ENCODE peak calls at places on chromosomes 7 and 10, in eight cellular contexts. One of them, this sample, is unnamed.

GRCh38 chr10:132984801-132985545 is 42.6 kb upstream of the CFAP46 start:
- DNase-seq in Caki2: no peak
- DNase-seq in RKO: no peak
- DNase-seq in AG04449: no peak
- DNase-seq in KG1: no peak
- DNase-seq in NCI-H1092: no peak
- DNase-seq in activated naive CD4-positive, alpha-beta T cell treated with Interleukin-2 at 50 U/mL for 16 hours: no peak
- DNase-seq in RWPE1: no peak
- DNase-seq in this sample: no peak

GRCh38 chr7:158867214-158867984 is 11.0 kb downstream of the DYNC2I1 start:
- DNase-seq in Caki2: no peak
- DNase-seq in RKO: no peak
- DNase-seq in AG04449: no peak
- DNase-seq in KG1: no peak
- DNase-seq in NCI-H1092: no peak
- DNase-seq in activated naive CD4-positive, alpha-beta T cell treated with Interleukin-2 at 50 U/mL for 16 hours: no peak
- DNase-seq in RWPE1: no peak
- DNase-seq in this sample: no peak

GRCh38 chr7:23680417-23681405 is 712 bp downstream of the FAM221A start:
- DNase-seq in Caki2: no peak
- DNase-seq in RKO: peak
- DNase-seq in AG04449: no peak
- DNase-seq in KG1: no peak
- DNase-seq in NCI-H1092: peak
- DNase-seq in activated naive CD4-positive, alpha-beta T cell treated with Interleukin-2 at 50 U/mL for 16 hours: peak
- DNase-seq in RWPE1: peak
- DNase-seq in this sample: no peak

GRCh38 chr7:26451997-26452396 is 160.3 kb downstream of the SNX10 start:
- DNase-seq in Caki2: peak
- DNase-seq in RKO: no peak
- DNase-seq in AG04449: no peak
- DNase-seq in KG1: no peak
- DNase-seq in NCI-H1092: no peak
- DNase-seq in activated naive CD4-positive, alpha-beta T cell treated with Interleukin-2 at 50 U/mL for 16 hours: no peak
- DNase-seq in RWPE1: no peak
- DNase-seq in this sample: no peak

GRCh38 chr10:88974012-88974411 is 16.6 kb upstream of the FAS start:
- DNase-seq in Caki2: no peak
- DNase-seq in RKO: no peak
- DNase-seq in AG04449: no peak
- DNase-seq in KG1: no peak
- DNase-seq in NCI-H1092: no peak
- DNase-seq in activated naive CD4-positive, alpha-beta T cell treated with Interleukin-2 at 50 U/mL for 16 hours: no peak
- DNase-seq in RWPE1: no peak
- DNase-seq in this sample: no peak

GRCh38 chr10:78617633-78618032 is 451.1 kb upstream of the ZMIZ1 start:
- DNase-seq in Caki2: no peak
- DNase-seq in RKO: no peak
- DNase-seq in AG04449: no peak
- DNase-seq in KG1: no peak
- DNase-seq in NCI-H1092: no peak
- DNase-seq in activated naive CD4-positive, alpha-beta T cell treated with Interleukin-2 at 50 U/mL for 16 hours: no peak
- DNase-seq in RWPE1: no peak
- DNase-seq in this sample: no peak

GRCh38 chr10:122151121-122151694 is 119.9 kb upstream of the BTBD16 start:
- DNase-seq in Caki2: no peak
- DNase-seq in RKO: no peak
- DNase-seq in AG04449: no peak
- DNase-seq in KG1: no peak
- DNase-seq in NCI-H1092: no peak
- DNase-seq in activated naive CD4-positive, alpha-beta T cell treated with Interleukin-2 at 50 U/mL for 16 hours: no peak
- DNase-seq in RWPE1: no peak
- DNase-seq in this sample: no peak

GRCh38 chr7:110607050-110607862 is 483.7 kb upstream of the LRRN3 start:
- DNase-seq in Caki2: no peak
- DNase-seq in RKO: no peak
- DNase-seq in AG04449: no peak
- DNase-seq in KG1: no peak
- DNase-seq in NCI-H1092: no peak
- DNase-seq in activated naive CD4-positive, alpha-beta T cell treated with Interleukin-2 at 50 U/mL for 16 hours: no peak
- DNase-seq in RWPE1: no peak
- DNase-seq in this sample: no peak

GRCh38 chr7:22572937-22573336 is 72.9 kb upstream of the STEAP1B start:
- DNase-seq in Caki2: peak
- DNase-seq in RKO: no peak
- DNase-seq in AG04449: peak
- DNase-seq in KG1: no peak
- DNase-seq in NCI-H1092: no peak
- DNase-seq in activated naive CD4-positive, alpha-beta T cell treated with Interleukin-2 at 50 U/mL for 16 hours: no peak
- DNase-seq in RWPE1: peak
- DNase-seq in this sample: peak

GRCh38 chr10:80154978-80155695 is 22.6 kb downstream of the PLAC9 start:
- DNase-seq in Caki2: no peak
- DNase-seq in RKO: no peak
- DNase-seq in AG04449: peak
- DNase-seq in KG1: no peak
- DNase-seq in NCI-H1092: no peak
- DNase-seq in activated naive CD4-positive, alpha-beta T cell treated with Interleukin-2 at 50 U/mL for 16 hours: no peak
- DNase-seq in RWPE1: peak
- DNase-seq in this sample: peak

GRCh38 chr7:149547126-149547525 is 49.5 kb upstream of the ZNF746 start:
- DNase-seq in Caki2: no peak
- DNase-seq in RKO: no peak
- DNase-seq in AG04449: no peak
- DNase-seq in KG1: no peak
- DNase-seq in NCI-H1092: no peak
- DNase-seq in activated naive CD4-positive, alpha-beta T cell treated with Interleukin-2 at 50 U/mL for 16 hours: no peak
- DNase-seq in RWPE1: no peak
- DNase-seq in this sample: no peak

GRCh38 chr10:96548589-96548988 is 34.9 kb upstream of the TLL2 start:
- DNase-seq in Caki2: no peak
- DNase-seq in RKO: no peak
- DNase-seq in AG04449: no peak
- DNase-seq in KG1: no peak
- DNase-seq in NCI-H1092: no peak
- DNase-seq in activated naive CD4-positive, alpha-beta T cell treated with Interleukin-2 at 50 U/mL for 16 hours: no peak
- DNase-seq in RWPE1: no peak
- DNase-seq in this sample: no peak

GRCh38 chr7:24793982-24794648 is 36.9 kb upstream of the GSDME start:
- DNase-seq in Caki2: no peak
- DNase-seq in RKO: no peak
- DNase-seq in AG04449: no peak
- DNase-seq in KG1: no peak
- DNase-seq in NCI-H1092: no peak
- DNase-seq in activated naive CD4-positive, alpha-beta T cell treated with Interleukin-2 at 50 U/mL for 16 hours: no peak
- DNase-seq in RWPE1: no peak
- DNase-seq in this sample: no peak

GRCh38 chr10:76456190-76456589 is 1024.8 kb downstream of the LRMDA start:
- DNase-seq in Caki2: no peak
- DNase-seq in RKO: peak
- DNase-seq in AG04449: no peak
- DNase-seq in KG1: no peak
- DNase-seq in NCI-H1092: no peak
- DNase-seq in activated naive CD4-positive, alpha-beta T cell treated with Interleukin-2 at 50 U/mL for 16 hours: no peak
- DNase-seq in RWPE1: no peak
- DNase-seq in this sample: no peak

GRCh38 chr10:34343764-34344163 is 471.3 kb downstream of the PARD3 start:
- DNase-seq in Caki2: no peak
- DNase-seq in RKO: no peak
- DNase-seq in AG04449: no peak
- DNase-seq in KG1: no peak
- DNase-seq in NCI-H1092: no peak
- DNase-seq in activated naive CD4-positive, alpha-beta T cell treated with Interleukin-2 at 50 U/mL for 16 hours: no peak
- DNase-seq in RWPE1: no peak
- DNase-seq in this sample: no peak

GRCh38 chr10:128934492-128934891 is 532.5 kb upstream of the MGMT start:
- DNase-seq in Caki2: no peak
- DNase-seq in RKO: no peak
- DNase-seq in AG04449: no peak
- DNase-seq in KG1: no peak
- DNase-seq in NCI-H1092: no peak
- DNase-seq in activated naive CD4-positive, alpha-beta T cell treated with Interleukin-2 at 50 U/mL for 16 hours: no peak
- DNase-seq in RWPE1: no peak
- DNase-seq in this sample: no peak

GRCh38 chr10:5775705-5776104 is 37.5 kb downstream of the GDI2 start:
- DNase-seq in Caki2: no peak
- DNase-seq in RKO: no peak
- DNase-seq in AG04449: no peak
- DNase-seq in KG1: no peak
- DNase-seq in NCI-H1092: no peak
- DNase-seq in activated naive CD4-positive, alpha-beta T cell treated with Interleukin-2 at 50 U/mL for 16 hours: peak
- DNase-seq in RWPE1: no peak
- DNase-seq in this sample: no peak

GRCh38 chr7:159033956-159034938 is 110.4 kb downstream of the VIPR2 start:
- DNase-seq in Caki2: no peak
- DNase-seq in RKO: no peak
- DNase-seq in AG04449: no peak
- DNase-seq in KG1: no peak
- DNase-seq in NCI-H1092: no peak
- DNase-seq in activated naive CD4-positive, alpha-beta T cell treated with Interleukin-2 at 50 U/mL for 16 hours: no peak
- DNase-seq in RWPE1: no peak
- DNase-seq in this sample: no peak

GRCh38 chr7:50342616-50343114 is 38.1 kb downstream of the IKZF1 start:
- DNase-seq in Caki2: no peak
- DNase-seq in RKO: no peak
- DNase-seq in AG04449: no peak
- DNase-seq in KG1: no peak
- DNase-seq in NCI-H1092: no peak
- DNase-seq in activated naive CD4-positive, alpha-beta T cell treated with Interleukin-2 at 50 U/mL for 16 hours: peak
- DNase-seq in RWPE1: no peak
- DNase-seq in this sample: no peak

GRCh38 chr7:46791180-46791579 is 790.7 kb downstream of the TNS3 start:
- DNase-seq in Caki2: no peak
- DNase-seq in RKO: no peak
- DNase-seq in AG04449: no peak
- DNase-seq in KG1: no peak
- DNase-seq in NCI-H1092: no peak
- DNase-seq in activated naive CD4-positive, alpha-beta T cell treated with Interleukin-2 at 50 U/mL for 16 hours: no peak
- DNase-seq in RWPE1: no peak
- DNase-seq in this sample: no peak

GRCh38 chr10:6083523-6084475 is 5.0 kb upstream of the RBM17 start:
- DNase-seq in Caki2: no peak
- DNase-seq in RKO: no peak
- DNase-seq in AG04449: no peak
- DNase-seq in KG1: no peak
- DNase-seq in NCI-H1092: no peak
- DNase-seq in activated naive CD4-positive, alpha-beta T cell treated with Interleukin-2 at 50 U/mL for 16 hours: peak
- DNase-seq in RWPE1: no peak
- DNase-seq in this sample: no peak

GRCh38 chr10:70672993-70673928 is 955 bp downstream of the ADAMTS14 start:
- DNase-seq in Caki2: no peak
- DNase-seq in RKO: no peak
- DNase-seq in AG04449: peak
- DNase-seq in KG1: no peak
- DNase-seq in NCI-H1092: no peak
- DNase-seq in activated naive CD4-positive, alpha-beta T cell treated with Interleukin-2 at 50 U/mL for 16 hours: no peak
- DNase-seq in RWPE1: peak
- DNase-seq in this sample: peak

GRCh38 chr7:152761116-152761748 is 1.7 kb downstream of the ACTR3B start:
- DNase-seq in Caki2: peak
- DNase-seq in RKO: peak
- DNase-seq in AG04449: no peak
- DNase-seq in KG1: no peak
- DNase-seq in NCI-H1092: no peak
- DNase-seq in activated naive CD4-positive, alpha-beta T cell treated with Interleukin-2 at 50 U/mL for 16 hours: no peak
- DNase-seq in RWPE1: no peak
- DNase-seq in this sample: no peak

GRCh38 chr7:139687206-139687954 is 90.4 kb downstream of the HIPK2 start:
- DNase-seq in Caki2: no peak
- DNase-seq in RKO: no peak
- DNase-seq in AG04449: no peak
- DNase-seq in KG1: no peak
- DNase-seq in NCI-H1092: no peak
- DNase-seq in activated naive CD4-positive, alpha-beta T cell treated with Interleukin-2 at 50 U/mL for 16 hours: no peak
- DNase-seq in RWPE1: no peak
- DNase-seq in this sample: peak

GRCh38 chr10:93319855-93320254 is 162.3 kb downstream of the MYOF start:
- DNase-seq in Caki2: no peak
- DNase-seq in RKO: no peak
- DNase-seq in AG04449: no peak
- DNase-seq in KG1: no peak
- DNase-seq in NCI-H1092: peak
- DNase-seq in activated naive CD4-positive, alpha-beta T cell treated with Interleukin-2 at 50 U/mL for 16 hours: no peak
- DNase-seq in RWPE1: no peak
- DNase-seq in this sample: no peak

GRCh38 chr10:78600121-78600665 is 468.6 kb upstream of the ZMIZ1 start:
- DNase-seq in Caki2: no peak
- DNase-seq in RKO: no peak
- DNase-seq in AG04449: no peak
- DNase-seq in KG1: no peak
- DNase-seq in NCI-H1092: no peak
- DNase-seq in activated naive CD4-positive, alpha-beta T cell treated with Interleukin-2 at 50 U/mL for 16 hours: no peak
- DNase-seq in RWPE1: no peak
- DNase-seq in this sample: no peak

GRCh38 chr10:80468002-80468401 is 13.9 kb downstream of the TSPAN14 start:
- DNase-seq in Caki2: no peak
- DNase-seq in RKO: no peak
- DNase-seq in AG04449: no peak
- DNase-seq in KG1: no peak
- DNase-seq in NCI-H1092: no peak
- DNase-seq in activated naive CD4-positive, alpha-beta T cell treated with Interleukin-2 at 50 U/mL for 16 hours: peak
- DNase-seq in RWPE1: no peak
- DNase-seq in this sample: no peak

GRCh38 chr7:2474813-2475677 is 1.2 kb downstream of the GRIFIN start:
- DNase-seq in Caki2: no peak
- DNase-seq in RKO: no peak
- DNase-seq in AG04449: no peak
- DNase-seq in KG1: no peak
- DNase-seq in NCI-H1092: no peak
- DNase-seq in activated naive CD4-positive, alpha-beta T cell treated with Interleukin-2 at 50 U/mL for 16 hours: no peak
- DNase-seq in RWPE1: no peak
- DNase-seq in this sample: peak

GRCh38 chr7:79298145-79298760 is 155.2 kb downstream of the MAGI2 start:
- DNase-seq in Caki2: no peak
- DNase-seq in RKO: peak
- DNase-seq in AG04449: no peak
- DNase-seq in KG1: no peak
- DNase-seq in NCI-H1092: peak
- DNase-seq in activated naive CD4-positive, alpha-beta T cell treated with Interleukin-2 at 50 U/mL for 16 hours: no peak
- DNase-seq in RWPE1: no peak
- DNase-seq in this sample: peak

GRCh38 chr10:114278140-114278883 is 39.3 kb downstream of the VWA2 start:
- DNase-seq in Caki2: no peak
- DNase-seq in RKO: no peak
- DNase-seq in AG04449: no peak
- DNase-seq in KG1: no peak
- DNase-seq in NCI-H1092: no peak
- DNase-seq in activated naive CD4-positive, alpha-beta T cell treated with Interleukin-2 at 50 U/mL for 16 hours: no peak
- DNase-seq in RWPE1: no peak
- DNase-seq in this sample: no peak

GRCh38 chr7:23106491-23106800 is 861 bp downstream of the KLHL7 start:
- DNase-seq in Caki2: no peak
- DNase-seq in RKO: no peak
- DNase-seq in AG04449: no peak
- DNase-seq in KG1: no peak
- DNase-seq in NCI-H1092: peak
- DNase-seq in activated naive CD4-positive, alpha-beta T cell treated with Interleukin-2 at 50 U/mL for 16 hours: no peak
- DNase-seq in RWPE1: peak
- DNase-seq in this sample: no peak

GRCh38 chr10:12081879-12082560 is 13.3 kb downstream of the DHTKD1 start:
- DNase-seq in Caki2: peak
- DNase-seq in RKO: peak
- DNase-seq in AG04449: no peak
- DNase-seq in KG1: no peak
- DNase-seq in NCI-H1092: no peak
- DNase-seq in activated naive CD4-positive, alpha-beta T cell treated with Interleukin-2 at 50 U/mL for 16 hours: no peak
- DNase-seq in RWPE1: peak
- DNase-seq in this sample: no peak

GRCh38 chr10:62462456-62462855 is 88.3 kb downstream of the ZNF365 start:
- DNase-seq in Caki2: no peak
- DNase-seq in RKO: no peak
- DNase-seq in AG04449: no peak
- DNase-seq in KG1: no peak
- DNase-seq in NCI-H1092: no peak
- DNase-seq in activated naive CD4-positive, alpha-beta T cell treated with Interleukin-2 at 50 U/mL for 16 hours: no peak
- DNase-seq in RWPE1: no peak
- DNase-seq in this sample: no peak

GRCh38 chr10:13414855-13415254 is 66.8 kb upstream of the SEPHS1 start:
- DNase-seq in Caki2: no peak
- DNase-seq in RKO: peak
- DNase-seq in AG04449: no peak
- DNase-seq in KG1: no peak
- DNase-seq in NCI-H1092: no peak
- DNase-seq in activated naive CD4-positive, alpha-beta T cell treated with Interleukin-2 at 50 U/mL for 16 hours: no peak
- DNase-seq in RWPE1: no peak
- DNase-seq in this sample: peak

This sample was measured in trophoblast cell.